ENCODE peak calls at places on chromosomes 5 and 9, in five cellular contexts. L, W, B, V and C are unnamed samples.

GRCh38 chr5:37071901-37072581 is 177.1 kb downstream of the CPLANE1 start:
- DNase-seq in L (no peak), W (no peak), B (no peak), V (no peak), C (peak; percentile 46)

GRCh38 chr5:75156585-75156984 is 80.1 kb downstream of the ANKRD31 start:
- DNase-seq in L (no peak), W (no peak), B (no peak), V (no peak), C (no peak)

GRCh38 chr5:65072836-65073620 is 304.3 kb downstream of the CWC27 start:
- DNase-seq in L (no peak), W (no peak), B (no peak), V (no peak), C (no peak)

GRCh38 chr5:180098526-180098925 is 27.0 kb upstream of the RNF130 start:
- DNase-seq in L (no peak), W (no peak), B (no peak), V (no peak), C (no peak)

GRCh38 chr5:31918739-31919138 is 255.4 kb downstream of the GOLPH3 start:
- DNase-seq in L (no peak), W (no peak), B (no peak), V (no peak), C (no peak)

GRCh38 chr9:91059713-91060112 is 258.1 kb downstream of the SYK start:
- DNase-seq in L (no peak), W (peak; percentile 26), B (no peak), V (no peak), C (no peak)

GRCh38 chr5:81117566-81117965 is 115.6 kb upstream of the CKMT2 start:
- DNase-seq in L (no peak), W (no peak), B (no peak), V (no peak), C (no peak)

GRCh38 chr9:89360465-89360864 is 42.2 kb downstream of the SECISBP2 start:
- DNase-seq in L (no peak), W (no peak), B (no peak), V (peak; percentile 62), C (no peak)

GRCh38 chr5:131164161-131164930 is 710 bp downstream of the HINT1 start:
- DNase-seq in L (peak; percentile 71), W (peak; percentile 69), B (peak; percentile 68), V (peak; percentile 88), C (peak; percentile 31)

GRCh38 chr9:84755375-84755774 is 85.8 kb downstream of the NTRK2 start:
- DNase-seq in L (no peak), W (no peak), B (no peak), V (no peak), C (no peak)

GRCh38 chr5:53326420-53327153 is 153.8 kb upstream of the FST start:
- DNase-seq in L (no peak), W (no peak), B (no peak), V (no peak), C (no peak)

GRCh38 chr9:3468407-3469205 is 57.2 kb downstream of the RFX3 start:
- DNase-seq in L (no peak), W (no peak), B (no peak), V (no peak), C (no peak)

GRCh38 chr9:126459965-126460843 is 133.6 kb downstream of the MVB12B start:
- DNase-seq in L (no peak), W (no peak), B (no peak), V (no peak), C (no peak)

GRCh38 chr9:125747765-125748510 is 765 bp downstream of the PBX3 start:
- DNase-seq in L (peak; percentile 44), W (peak; percentile 45), B (peak; percentile 39), V (peak; percentile 66), C (peak; percentile 17)

GRCh38 chr5:124628721-124629596 is 117.5 kb downstream of the ZNF608 start:
- DNase-seq in L (peak; percentile 95), W (no peak), B (no peak), V (peak; percentile 65), C (peak; percentile 88)

GRCh38 chr9:128249914-128250838 is 25.6 kb downstream of the GOLGA2 start:
- DNase-seq in L (peak; percentile 60), W (peak; percentile 95), B (peak; percentile 96), V (peak; percentile 93), C (peak; percentile 69)

GRCh38 chr5:38650540-38651275 is 94.3 kb upstream of the LIFR start:
- DNase-seq in L (no peak), W (no peak), B (no peak), V (no peak), C (no peak)

GRCh38 chr5:10789726-10790125 is 28.7 kb upstream of the DAP start:
- DNase-seq in L (no peak), W (no peak), B (no peak), V (no peak), C (no peak)

GRCh38 chr9:35736201-35736633 is 3.8 kb downstream of the CREB3 start:
- DNase-seq in L (peak; percentile 80), W (peak; percentile 70), B (peak; percentile 71), V (peak; percentile 74), C (peak; percentile 59)

GRCh38 chr9:134517069-134517680 is 124.4 kb upstream of the COL5A1 start:
- DNase-seq in L (no peak), W (no peak), B (no peak), V (no peak), C (no peak)

GRCh38 chr5:72467987-72468386 is 39.2 kb downstream of the ZNF366 start:
- DNase-seq in L (no peak), W (no peak), B (no peak), V (no peak), C (peak; percentile 69)

GRCh38 chr9:121736147-121736721 is 84.8 kb downstream of the DAB2IP start:
- DNase-seq in L (peak; percentile 36), W (peak; percentile 85), B (peak; percentile 76), V (peak; percentile 85), C (no peak)

GRCh38 chr5:150227606-150228273 is 37.9 kb downstream of the SLC6A7 start:
- DNase-seq in L (no peak), W (no peak), B (no peak), V (no peak), C (no peak)

GRCh38 chr5:311963-312362 is 9.6 kb upstream of the AHRR start:
- DNase-seq in L (no peak), W (no peak), B (no peak), V (peak; percentile 39), C (no peak)

GRCh38 chr5:95878417-95879323 is 56.1 kb upstream of the GLRX start:
- DNase-seq in L (no peak), W (no peak), B (no peak), V (no peak), C (peak; percentile 70)

GRCh38 chr5:143023447-143024096 is 253.4 kb downstream of the ARHGAP26 start:
- DNase-seq in L (no peak), W (no peak), B (peak; percentile 19), V (peak; percentile 92), C (no peak)

DNA sequence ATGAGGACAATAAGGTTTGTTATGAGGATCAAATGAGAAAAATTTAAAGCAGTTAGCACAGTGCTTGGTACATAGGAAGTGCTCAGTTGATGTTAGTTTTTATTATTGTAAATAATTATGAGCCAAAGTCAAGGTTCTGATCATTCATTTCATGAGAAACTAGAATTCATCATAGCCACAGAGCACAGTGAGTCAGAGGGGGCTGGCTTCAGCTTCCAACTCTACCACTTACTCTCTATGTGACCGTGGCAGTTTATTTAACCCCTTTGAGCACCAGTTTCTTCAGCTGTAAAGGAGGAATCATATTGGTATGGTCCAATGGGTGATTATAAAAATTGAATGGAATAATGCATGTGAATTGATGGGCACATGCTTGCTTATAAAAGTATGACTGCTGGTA is 39.4 kb downstream of the KLHL3 start:
- DNase-seq in L (no peak), W (no peak), B (no peak), V (no peak), C (no peak)
- H3K27ac ChIP-seq in L (no peak overlapping the region), W (no peak overlapping the region), B (no peak overlapping the region), V (no peak overlapping the region), C (no peak overlapping the region)

DNA sequence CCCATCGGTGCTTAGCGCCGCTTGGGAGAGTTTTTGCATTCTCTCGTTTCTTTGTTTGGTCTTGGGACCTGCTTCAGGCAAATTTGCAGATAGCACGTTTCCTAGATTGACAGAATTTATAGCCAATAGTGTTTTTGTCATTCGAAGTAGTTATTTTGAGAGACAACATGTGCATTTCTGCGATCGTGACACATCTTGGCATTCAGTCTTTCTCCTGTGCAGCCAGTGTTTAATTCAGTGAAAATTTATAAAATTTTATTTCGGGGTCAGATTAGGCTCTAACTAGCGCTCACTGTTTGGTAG is 830 bp downstream of the PRRC1 start:
- DNase-seq in L (no peak), W (no peak), B (no peak), V (no peak), C (no peak)
- H3K4me1 ChIP-seq in L (peaks cover 7% of the 10 kb centered on the region), W (peaks cover 7% of the 10 kb centered on the region), B (peaks cover 30% of the 10 kb centered on the region), V (peaks cover 8% of the 10 kb centered on the region), C (peaks cover 10% of the 10 kb centered on the region)

DNA sequence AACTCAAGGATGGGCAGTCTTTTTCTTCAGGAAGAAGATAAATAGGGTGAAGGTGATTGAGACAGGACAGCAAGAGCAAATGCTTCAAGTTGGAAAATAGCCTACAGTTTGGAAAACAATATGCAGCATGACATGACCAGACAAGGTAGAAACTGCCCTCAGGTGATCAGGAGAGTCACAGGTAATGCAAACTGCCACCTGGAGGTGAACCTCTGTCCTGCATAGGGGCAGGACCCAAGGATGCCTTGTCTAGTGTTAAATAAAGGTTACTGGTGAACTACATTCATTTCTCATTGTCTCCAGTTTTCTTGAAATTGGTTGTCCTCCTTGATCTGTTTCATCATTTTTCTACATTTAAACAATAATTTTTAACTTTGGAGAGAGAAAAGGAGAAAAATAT is 232.1 kb downstream of the SEMA5A start:
- DNase-seq in L (no peak), W (no peak), B (no peak), V (no peak), C (no peak)
- TF ChIP-seq CTCF in L (no peak), W (no peak), B (no peak), V (no peak), C (peak; percentile 59)

GRCh38 chr9:95512751-95513120 is 4.0 kb downstream of the PTCH1 start:
- DNase-seq in L (no peak), W (no peak), B (no peak), V (no peak), C (no peak)

GRCh38 chr9:95513722-95514121 is 3.0 kb downstream of the PTCH1 start:
- DNase-seq in L (no peak), W (no peak), B (no peak), V (no peak), C (no peak)

GRCh38 chr9:95511232-95511951 is 5.4 kb downstream of the PTCH1 start:
- DNase-seq in L (peak; percentile 28), W (peak; percentile 81), B (peak; percentile 39), V (no peak), C (peak; percentile 76)

GRCh38 chr9:95510610-95511231 is 6.0 kb downstream of the PTCH1 start:
- DNase-seq in L (peak; percentile 69), W (peak; percentile 85), B (peak; percentile 92), V (peak; percentile 94), C (peak; percentile 86)

DNA sequence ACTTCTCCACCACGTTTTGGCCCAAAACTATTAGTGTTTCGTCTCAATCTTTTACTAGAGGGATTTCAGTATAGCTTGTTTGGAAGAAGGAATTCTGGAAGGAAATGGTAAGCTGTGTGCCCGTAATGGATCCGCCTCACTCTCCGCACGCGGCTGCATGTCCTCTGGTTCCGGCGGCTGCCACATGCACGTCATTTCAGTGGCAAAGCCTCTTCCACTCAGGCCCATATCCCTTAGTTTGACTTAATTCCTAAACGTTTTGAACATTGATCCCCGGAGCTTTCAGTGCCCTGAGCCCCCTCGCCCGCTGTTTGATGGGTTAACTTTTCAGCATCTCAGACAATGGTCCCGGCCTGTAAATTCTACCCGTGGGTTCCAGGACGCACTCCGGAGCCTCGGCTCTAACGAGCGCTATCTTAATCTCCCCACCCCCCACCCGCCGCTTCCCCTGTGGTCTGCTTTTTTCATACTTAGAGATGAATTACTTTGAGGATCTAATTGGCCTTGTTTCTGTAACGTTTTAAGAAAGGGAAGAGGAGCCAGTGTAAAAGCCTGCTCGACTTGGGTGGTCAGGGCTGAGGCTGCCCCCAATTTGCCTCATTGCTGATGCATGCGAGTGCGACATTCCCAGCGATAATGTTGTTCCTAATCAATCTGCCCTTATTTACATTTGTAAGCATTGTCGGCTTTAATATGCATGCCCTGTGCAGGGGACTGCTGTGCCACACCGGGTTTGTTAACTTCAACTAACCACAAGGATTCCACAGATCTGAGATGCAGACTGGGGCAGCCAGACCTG is 4.6 kb downstream of the PTCH1 start:
- DNase-seq in L (no peak), W (no peak), B (no peak), V (no peak), C (peak; percentile 44)
- H3K27ac ChIP-seq in L (no peak overlapping the region), W (peak overlapping the region; percentile 60), B (no peak overlapping the region), V (peak overlapping the region; percentile 88), C (peak overlapping the region; percentile 83)